ENCODE peak calls at places on chromosomes 7 and 10, in four cellular contexts. One of them, this sample, is unnamed.

GRCh38 chr10:103855424-103855823 is at the start of gene SH3PXD2A:
- DNase-seq in SK-N-SH: peak
- DNase-seq in HepG2: peak
- DNase-seq in GM12878: no peak
- DNase-seq in this sample: peak

GRCh38 chr7:78472519-78472918 is 673.9 kb downstream of the PHTF2 start:
- DNase-seq in SK-N-SH: no peak
- DNase-seq in HepG2: no peak
- DNase-seq in GM12878: no peak
- DNase-seq in this sample: no peak

GRCh38 chr7:51071427-51071826 is 245.2 kb downstream of the COBL start:
- DNase-seq in SK-N-SH: no peak
- DNase-seq in HepG2: no peak
- DNase-seq in GM12878: no peak
- DNase-seq in this sample: no peak

GRCh38 chr7:151808296-151809155 is 68.4 kb downstream of the PRKAG2 start:
- DNase-seq in SK-N-SH: peak
- DNase-seq in HepG2: peak
- DNase-seq in GM12878: no peak
- DNase-seq in this sample: no peak

GRCh38 chr10:51744235-51744634 is 44.8 kb upstream of the CSTF2T start:
- DNase-seq in SK-N-SH: no peak
- DNase-seq in HepG2: no peak
- DNase-seq in GM12878: no peak
- DNase-seq in this sample: no peak

GRCh38 chr7:5204546-5204945 is 14.5 kb downstream of the WIPI2 start:
- DNase-seq in SK-N-SH: no peak
- DNase-seq in HepG2: no peak
- DNase-seq in GM12878: no peak
- DNase-seq in this sample: no peak

GRCh38 chr10:8023851-8024250 is 30.6 kb upstream of the GATA3 start:
- DNase-seq in SK-N-SH: no peak
- DNase-seq in HepG2: no peak
- DNase-seq in GM12878: no peak
- DNase-seq in this sample: no peak

GRCh38 chr7:54841772-54842707 is 83.0 kb upstream of the SEC61G start:
- DNase-seq in SK-N-SH: no peak
- DNase-seq in HepG2: peak
- DNase-seq in GM12878: no peak
- DNase-seq in this sample: no peak

GRCh38 chr7:101094791-101095375 is 9.6 kb downstream of the TRIM56 start:
- DNase-seq in SK-N-SH: peak
- DNase-seq in HepG2: peak
- DNase-seq in GM12878: no peak
- DNase-seq in this sample: peak

GRCh38 chr10:62040896-62041295 is 139.4 kb downstream of the ARID5B start:
- DNase-seq in SK-N-SH: no peak
- DNase-seq in HepG2: no peak
- DNase-seq in GM12878: no peak
- DNase-seq in this sample: no peak

GRCh38 chr7:11302121-11302520 is 328.4 kb downstream of the PHF14 start:
- DNase-seq in SK-N-SH: no peak
- DNase-seq in HepG2: no peak
- DNase-seq in GM12878: no peak
- DNase-seq in this sample: no peak

GRCh38 chr10:11875499-11876281 is 52.5 kb downstream of the PROSER2 start:
- DNase-seq in SK-N-SH: no peak
- DNase-seq in HepG2: peak
- DNase-seq in GM12878: no peak
- DNase-seq in this sample: peak

GRCh38 chr10:24706479-24707118 is 17.1 kb downstream of the ARHGAP21 start:
- DNase-seq in SK-N-SH: peak
- DNase-seq in HepG2: peak
- DNase-seq in GM12878: no peak
- DNase-seq in this sample: no peak

DNA sequence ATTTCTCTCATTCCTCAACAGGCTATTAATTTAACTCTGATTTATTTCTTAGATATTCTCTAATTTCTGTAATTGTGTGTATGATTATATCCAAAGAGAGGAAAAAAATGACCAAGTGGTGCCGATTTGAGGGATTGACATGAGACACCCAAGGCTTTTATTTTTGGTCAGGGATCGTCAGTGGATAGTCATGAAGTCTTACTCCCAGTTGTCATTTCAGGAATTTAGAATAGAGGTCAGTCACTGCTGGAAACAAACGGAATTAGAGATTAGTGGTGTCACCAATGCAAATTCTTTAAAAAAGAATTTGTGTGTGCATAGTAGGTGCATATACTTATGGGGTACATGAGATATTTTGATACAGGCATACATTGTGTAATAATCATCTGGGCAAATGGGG is 26.8 kb upstream of the AGR3 start:
- DNase-seq in SK-N-SH: no peak
- DNase-seq in HepG2: no peak
- DNase-seq in GM12878: no peak
- DNase-seq in this sample: no peak
- TF ChIP-seq EP300 in SK-N-SH: no peak
- TF ChIP-seq EP300 in HepG2: no peak
- TF ChIP-seq EP300 in GM12878: no peak
- TF ChIP-seq EP300 in this sample: no peak

GRCh38 chr7:104415700-104416099 is 87.3 kb downstream of the LHFPL3 start:
- DNase-seq in SK-N-SH: no peak
- DNase-seq in HepG2: no peak
- DNase-seq in GM12878: no peak
- DNase-seq in this sample: no peak

DNA sequence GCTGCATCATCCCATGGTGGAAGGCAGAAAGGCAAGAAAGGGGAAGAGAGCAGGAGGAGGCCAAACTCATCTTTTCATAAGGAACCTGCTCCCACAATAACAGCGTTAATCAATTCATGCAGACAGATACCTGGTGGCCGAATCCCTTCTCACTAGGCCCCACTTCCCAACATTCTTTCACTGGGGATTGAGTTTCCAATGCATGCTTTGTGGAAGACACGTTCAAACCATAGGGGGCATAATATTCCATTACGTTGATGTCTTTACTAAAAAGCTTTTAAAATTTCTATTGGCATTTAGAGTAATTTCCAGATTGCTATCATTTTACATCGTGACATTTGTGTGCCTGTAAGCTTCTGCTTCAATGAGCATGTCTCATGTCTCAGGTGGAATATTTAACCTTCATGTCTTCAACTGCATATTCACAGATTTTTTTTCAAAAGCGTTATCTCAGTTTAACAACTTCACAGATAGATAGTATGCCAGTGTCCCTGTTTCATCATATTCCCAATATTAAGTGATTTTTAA is 88.5 kb downstream of the LHFPL3 start:
- DNase-seq in SK-N-SH: no peak
- DNase-seq in HepG2: no peak
- DNase-seq in GM12878: no peak
- DNase-seq in this sample: no peak
- TF ChIP-seq EP300 in SK-N-SH: no peak
- TF ChIP-seq EP300 in HepG2: no peak
- TF ChIP-seq EP300 in GM12878: no peak
- TF ChIP-seq EP300 in this sample: no peak

GRCh38 chr10:72638586-72639440 is 12.9 kb upstream of the MICU1 start:
- DNase-seq in SK-N-SH: no peak
- DNase-seq in HepG2: peak
- DNase-seq in GM12878: no peak
- DNase-seq in this sample: no peak

GRCh38 chr10:72639441-72639873 is 13.6 kb upstream of the MICU1 start:
- DNase-seq in SK-N-SH: no peak
- DNase-seq in HepG2: no peak
- DNase-seq in GM12878: no peak
- DNase-seq in this sample: no peak

GRCh38 chr10:72645263-72645858 is 19.5 kb upstream of the MICU1 start:
- DNase-seq in SK-N-SH: no peak
- DNase-seq in HepG2: no peak
- DNase-seq in GM12878: no peak
- DNase-seq in this sample: no peak

GRCh38 chr10:72637398-72637857 is 11.5 kb upstream of the MICU1 start:
- DNase-seq in SK-N-SH: no peak
- DNase-seq in HepG2: peak
- DNase-seq in GM12878: peak
- DNase-seq in this sample: peak

DNA sequence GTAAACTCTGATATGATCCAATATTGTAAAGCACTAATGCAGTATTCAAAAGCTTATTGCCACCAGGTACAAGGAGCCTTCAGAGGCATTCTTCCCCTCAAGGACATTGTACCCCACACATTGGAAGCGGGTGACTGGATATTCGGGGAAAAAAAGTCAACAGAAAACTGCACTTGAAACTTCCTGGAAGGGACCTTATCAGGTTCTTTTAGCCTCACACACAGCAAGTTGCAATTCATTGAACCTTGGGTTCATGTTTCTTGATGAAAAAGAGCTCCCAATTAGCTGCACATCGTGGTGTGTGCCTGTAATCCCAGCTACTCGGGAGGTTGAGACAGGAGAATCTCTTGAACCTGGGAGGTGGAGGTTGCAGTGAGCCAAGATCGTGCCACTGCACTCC is 16.4 kb upstream of the MICU1 start:
- DNase-seq in SK-N-SH: no peak
- DNase-seq in HepG2: no peak
- DNase-seq in GM12878: no peak
- DNase-seq in this sample: no peak
- TF ChIP-seq EP300 in SK-N-SH: no peak
- TF ChIP-seq EP300 in HepG2: no peak
- TF ChIP-seq EP300 in GM12878: no peak
- TF ChIP-seq EP300 in this sample: no peak

GRCh38 chr10:68406815-68407585 is at the start of gene RUFY2:
- DNase-seq in SK-N-SH: peak
- DNase-seq in HepG2: peak
- DNase-seq in GM12878: peak
- DNase-seq in this sample: peak
- TF ChIP-seq EP300 in SK-N-SH: no peak
- TF ChIP-seq EP300 in HepG2: no peak
- TF ChIP-seq EP300 in GM12878: no peak
- TF ChIP-seq EP300 in this sample: no peak